ENCODE peak calls at places on chromosomes 16 and 17, in ten cellular contexts. One of them, this sample, is unnamed.

GRCh38 chr17:65666869-65667268 is 105.4 kb upstream of the AXIN2 start:
- DNase-seq in AG04450: no peak
- DNase-seq in fibroblast of pulmonary artery: no peak
- DNase-seq in psoas muscle: no peak
- DNase-seq in A673: no peak
- DNase-seq in HCT116: no peak
- DNase-seq in brain microvascular endothelial cell: no peak
- DNase-seq in neural crest cell: no peak
- DNase-seq in cardiac muscle cell: no peak
- DNase-seq in heart right ventricle: no peak
- DNase-seq in this sample: no peak

GRCh38 chr17:58084317-58084981 is 1.2 kb downstream of the DYNLL2 start:
- DNase-seq in HCT116: peak
- DNase-seq in A673: peak
- DNase-seq in brain microvascular endothelial cell: no peak
- DNase-seq in neural crest cell: no peak
- DNase-seq in AG04450: no peak
- DNase-seq in cardiac muscle cell: peak
- DNase-seq in heart right ventricle: peak
- DNase-seq in psoas muscle: peak
- DNase-seq in fibroblast of pulmonary artery: peak
- DNase-seq in this sample: peak

GRCh38 chr16:86316967-86317616 is 193.2 kb upstream of the FOXF1 start:
- DNase-seq in HCT116: no peak
- DNase-seq in cardiac muscle cell: no peak
- DNase-seq in brain microvascular endothelial cell: no peak
- DNase-seq in heart right ventricle: no peak
- DNase-seq in A673: no peak
- DNase-seq in neural crest cell: no peak
- DNase-seq in fibroblast of pulmonary artery: no peak
- DNase-seq in psoas muscle: no peak
- DNase-seq in AG04450: no peak
- DNase-seq in this sample: no peak

GRCh38 chr17:30393491-30393890 is 14.8 kb downstream of the CPD start:
- DNase-seq in psoas muscle: no peak
- DNase-seq in HCT116: no peak
- DNase-seq in neural crest cell: no peak
- DNase-seq in A673: no peak
- DNase-seq in cardiac muscle cell: no peak
- DNase-seq in brain microvascular endothelial cell: no peak
- DNase-seq in heart right ventricle: no peak
- DNase-seq in fibroblast of pulmonary artery: no peak
- DNase-seq in AG04450: no peak
- DNase-seq in this sample: no peak

GRCh38 chr16:7405166-7405565 is 72.5 kb downstream of the RBFOX1 start:
- DNase-seq in cardiac muscle cell: no peak
- DNase-seq in brain microvascular endothelial cell: no peak
- DNase-seq in neural crest cell: no peak
- DNase-seq in psoas muscle: peak
- DNase-seq in AG04450: no peak
- DNase-seq in A673: peak
- DNase-seq in heart right ventricle: peak
- DNase-seq in HCT116: no peak
- DNase-seq in fibroblast of pulmonary artery: no peak
- DNase-seq in this sample: peak

GRCh38 chr16:89897204-89897603 is 21.5 kb upstream of the MC1R start:
- DNase-seq in neural crest cell: no peak
- DNase-seq in AG04450: no peak
- DNase-seq in psoas muscle: peak
- DNase-seq in cardiac muscle cell: no peak
- DNase-seq in A673: no peak
- DNase-seq in brain microvascular endothelial cell: no peak
- DNase-seq in fibroblast of pulmonary artery: no peak
- DNase-seq in HCT116: no peak
- DNase-seq in heart right ventricle: no peak
- DNase-seq in this sample: no peak

GRCh38 chr16:55701442-55702319 is 45.9 kb downstream of the SLC6A2 start:
- DNase-seq in psoas muscle: peak
- DNase-seq in cardiac muscle cell: peak
- DNase-seq in A673: peak
- DNase-seq in fibroblast of pulmonary artery: peak
- DNase-seq in heart right ventricle: peak
- DNase-seq in HCT116: peak
- DNase-seq in AG04450: peak
- DNase-seq in neural crest cell: peak
- DNase-seq in brain microvascular endothelial cell: peak
- DNase-seq in this sample: peak

GRCh38 chr17:59357929-59358328 is 26.5 kb downstream of the YPEL2 start:
- DNase-seq in A673: no peak
- DNase-seq in heart right ventricle: no peak
- DNase-seq in psoas muscle: no peak
- DNase-seq in neural crest cell: no peak
- DNase-seq in HCT116: no peak
- DNase-seq in brain microvascular endothelial cell: peak
- DNase-seq in cardiac muscle cell: no peak
- DNase-seq in AG04450: no peak
- DNase-seq in fibroblast of pulmonary artery: peak
- DNase-seq in this sample: no peak

GRCh38 chr17:42459256-42459982 is 741 bp downstream of the ATP6V0A1 start:
- DNase-seq in brain microvascular endothelial cell: peak
- DNase-seq in neural crest cell: peak
- DNase-seq in A673: peak
- DNase-seq in fibroblast of pulmonary artery: peak
- DNase-seq in HCT116: no peak
- DNase-seq in AG04450: no peak
- DNase-seq in psoas muscle: peak
- DNase-seq in cardiac muscle cell: peak
- DNase-seq in heart right ventricle: peak
- DNase-seq in this sample: peak

GRCh38 chr16:79564594-79565210 is 35.8 kb downstream of the MAF start:
- DNase-seq in neural crest cell: no peak
- DNase-seq in brain microvascular endothelial cell: no peak
- DNase-seq in psoas muscle: no peak
- DNase-seq in A673: no peak
- DNase-seq in fibroblast of pulmonary artery: no peak
- DNase-seq in HCT116: no peak
- DNase-seq in cardiac muscle cell: no peak
- DNase-seq in heart right ventricle: no peak
- DNase-seq in AG04450: no peak
- DNase-seq in this sample: no peak

GRCh38 chr16:35562919-35563318 is 2103.5 kb downstream of the TP53TG3F start:
- DNase-seq in brain microvascular endothelial cell: no peak
- DNase-seq in A673: no peak
- DNase-seq in heart right ventricle: no peak
- DNase-seq in AG04450: no peak
- DNase-seq in fibroblast of pulmonary artery: no peak
- DNase-seq in HCT116: no peak
- DNase-seq in psoas muscle: no peak
- DNase-seq in cardiac muscle cell: no peak
- DNase-seq in neural crest cell: no peak
- DNase-seq in this sample: no peak

GRCh38 chr17:32488177-32488542 is 1.4 kb downstream of the CDK5R1 start:
- DNase-seq in neural crest cell: no peak
- DNase-seq in A673: no peak
- DNase-seq in cardiac muscle cell: no peak
- DNase-seq in heart right ventricle: no peak
- DNase-seq in fibroblast of pulmonary artery: no peak
- DNase-seq in brain microvascular endothelial cell: no peak
- DNase-seq in AG04450: no peak
- DNase-seq in HCT116: no peak
- DNase-seq in psoas muscle: no peak
- DNase-seq in this sample: no peak

GRCh38 chr17:39700148-39700987 is 504 bp downstream of the ERBB2 start:
- DNase-seq in A673: peak
- DNase-seq in fibroblast of pulmonary artery: peak
- DNase-seq in heart right ventricle: no peak
- DNase-seq in brain microvascular endothelial cell: peak
- DNase-seq in cardiac muscle cell: peak
- DNase-seq in AG04450: no peak
- DNase-seq in neural crest cell: peak
- DNase-seq in HCT116: no peak
- DNase-seq in psoas muscle: no peak
- DNase-seq in this sample: peak

GRCh38 chr16:22375117-22375962 is 921 bp upstream of the CDR2 start:
- DNase-seq in HCT116: no peak
- DNase-seq in heart right ventricle: no peak
- DNase-seq in neural crest cell: no peak
- DNase-seq in brain microvascular endothelial cell: no peak
- DNase-seq in AG04450: no peak
- DNase-seq in psoas muscle: no peak
- DNase-seq in cardiac muscle cell: no peak
- DNase-seq in A673: no peak
- DNase-seq in fibroblast of pulmonary artery: no peak
- DNase-seq in this sample: no peak

GRCh38 chr16:64823676-64824075 is 298.2 kb downstream of the CDH11 start:
- DNase-seq in psoas muscle: no peak
- DNase-seq in A673: no peak
- DNase-seq in fibroblast of pulmonary artery: no peak
- DNase-seq in cardiac muscle cell: no peak
- DNase-seq in heart right ventricle: no peak
- DNase-seq in brain microvascular endothelial cell: no peak
- DNase-seq in HCT116: no peak
- DNase-seq in neural crest cell: no peak
- DNase-seq in AG04450: no peak
- DNase-seq in this sample: no peak

GRCh38 chr16:74575175-74575804 is 31.6 kb downstream of the GLG1 start:
- DNase-seq in brain microvascular endothelial cell: no peak
- DNase-seq in cardiac muscle cell: no peak
- DNase-seq in fibroblast of pulmonary artery: no peak
- DNase-seq in psoas muscle: no peak
- DNase-seq in AG04450: no peak
- DNase-seq in neural crest cell: no peak
- DNase-seq in heart right ventricle: no peak
- DNase-seq in HCT116: no peak
- DNase-seq in A673: no peak
- DNase-seq in this sample: no peak
- TF ChIP-seq CTCF in brain microvascular endothelial cell: no peak
- TF ChIP-seq CTCF in cardiac muscle cell: no peak
- TF ChIP-seq CTCF in fibroblast of pulmonary artery: no peak
- TF ChIP-seq CTCF in psoas muscle: no peak
- TF ChIP-seq CTCF in AG04450: no peak
- TF ChIP-seq CTCF in neural crest cell: peak
- TF ChIP-seq CTCF in heart right ventricle: no peak
- TF ChIP-seq CTCF in HCT116: no peak
- TF ChIP-seq CTCF in A673: no peak
- TF ChIP-seq CTCF in this sample: no peak

GRCh38 chr17:63436523-63437110 is 9.5 kb downstream of the CYB561 start:
- DNase-seq in psoas muscle: peak
- DNase-seq in fibroblast of pulmonary artery: peak
- DNase-seq in AG04450: no peak
- DNase-seq in neural crest cell: no peak
- DNase-seq in A673: no peak
- DNase-seq in heart right ventricle: no peak
- DNase-seq in brain microvascular endothelial cell: no peak
- DNase-seq in cardiac muscle cell: peak
- DNase-seq in HCT116: peak
- DNase-seq in this sample: peak
- TF ChIP-seq CTCF in psoas muscle: no peak
- TF ChIP-seq CTCF in fibroblast of pulmonary artery: peak
- TF ChIP-seq CTCF in AG04450: no peak
- TF ChIP-seq CTCF in neural crest cell: no peak
- TF ChIP-seq CTCF in A673: peak
- TF ChIP-seq CTCF in heart right ventricle: no peak
- TF ChIP-seq CTCF in brain microvascular endothelial cell: peak
- TF ChIP-seq CTCF in cardiac muscle cell: peak
- TF ChIP-seq CTCF in HCT116: peak
- TF ChIP-seq CTCF in this sample: no peak

GRCh38 chr16:733382-734207 is 6.7 kb downstream of the HAGHL start:
- DNase-seq in fibroblast of pulmonary artery: no peak
- DNase-seq in A673: no peak
- DNase-seq in neural crest cell: peak
- DNase-seq in heart right ventricle: peak
- DNase-seq in AG04450: no peak
- DNase-seq in cardiac muscle cell: no peak
- DNase-seq in HCT116: no peak
- DNase-seq in psoas muscle: no peak
- DNase-seq in brain microvascular endothelial cell: no peak
- DNase-seq in this sample: peak
- TF ChIP-seq CTCF in fibroblast of pulmonary artery: peak
- TF ChIP-seq CTCF in A673: no peak
- TF ChIP-seq CTCF in neural crest cell: peak
- TF ChIP-seq CTCF in heart right ventricle: no peak
- TF ChIP-seq CTCF in AG04450: peak
- TF ChIP-seq CTCF in cardiac muscle cell: peak
- TF ChIP-seq CTCF in HCT116: no peak
- TF ChIP-seq CTCF in psoas muscle: peak
- TF ChIP-seq CTCF in brain microvascular endothelial cell: no peak
- TF ChIP-seq CTCF in this sample: no peak

GRCh38 chr17:56863974-56864373 is 30.0 kb downstream of the DGKE start:
- DNase-seq in heart right ventricle: no peak
- DNase-seq in neural crest cell: peak
- DNase-seq in psoas muscle: no peak
- DNase-seq in brain microvascular endothelial cell: no peak
- DNase-seq in AG04450: no peak
- DNase-seq in HCT116: no peak
- DNase-seq in fibroblast of pulmonary artery: no peak
- DNase-seq in A673: no peak
- DNase-seq in cardiac muscle cell: no peak
- DNase-seq in this sample: no peak

GRCh38 chr17:56867948-56868376 is 34.0 kb downstream of the DGKE start:
- DNase-seq in heart right ventricle: no peak
- DNase-seq in brain microvascular endothelial cell: no peak
- DNase-seq in cardiac muscle cell: peak
- DNase-seq in AG04450: peak
- DNase-seq in psoas muscle: no peak
- DNase-seq in HCT116: no peak
- DNase-seq in A673: no peak
- DNase-seq in fibroblast of pulmonary artery: peak
- DNase-seq in neural crest cell: no peak
- DNase-seq in this sample: no peak

GRCh38 chr17:56868716-56869115 is 34.8 kb downstream of the DGKE start:
- DNase-seq in A673: no peak
- DNase-seq in HCT116: no peak
- DNase-seq in heart right ventricle: no peak
- DNase-seq in cardiac muscle cell: no peak
- DNase-seq in neural crest cell: no peak
- DNase-seq in psoas muscle: no peak
- DNase-seq in brain microvascular endothelial cell: no peak
- DNase-seq in fibroblast of pulmonary artery: no peak
- DNase-seq in AG04450: no peak
- DNase-seq in this sample: no peak

GRCh38 chr17:56866076-56866475 is 32.1 kb downstream of the DGKE start:
- DNase-seq in A673: no peak
- DNase-seq in cardiac muscle cell: no peak
- DNase-seq in HCT116: no peak
- DNase-seq in neural crest cell: no peak
- DNase-seq in psoas muscle: no peak
- DNase-seq in brain microvascular endothelial cell: no peak
- DNase-seq in fibroblast of pulmonary artery: no peak
- DNase-seq in AG04450: no peak
- DNase-seq in heart right ventricle: no peak
- DNase-seq in this sample: no peak

DNA sequence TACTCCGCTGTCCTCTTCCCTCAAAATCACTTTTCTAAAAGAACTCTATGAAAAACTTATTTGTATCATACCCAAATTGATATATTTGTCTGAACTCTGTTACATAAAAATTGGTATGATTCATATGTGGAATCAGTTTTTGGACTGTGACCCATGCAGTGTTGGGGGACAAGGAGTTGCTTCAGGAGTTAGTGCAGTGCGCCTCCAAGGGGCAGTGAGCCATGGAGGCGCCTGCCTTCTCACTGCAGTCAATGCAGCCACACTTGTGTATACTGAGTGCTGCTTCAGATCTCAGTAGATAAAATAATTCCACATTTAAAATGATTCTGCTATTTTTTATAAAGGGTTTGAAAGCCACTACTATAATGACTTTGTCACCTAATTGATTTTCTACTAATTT is 32.5 kb downstream of the DGKE start:
- DNase-seq in fibroblast of pulmonary artery: no peak
- DNase-seq in A673: peak
- DNase-seq in AG04450: no peak
- DNase-seq in cardiac muscle cell: no peak
- DNase-seq in brain microvascular endothelial cell: no peak
- DNase-seq in neural crest cell: no peak
- DNase-seq in psoas muscle: no peak
- DNase-seq in heart right ventricle: no peak
- DNase-seq in HCT116: no peak
- DNase-seq in this sample: no peak
- TF ChIP-seq CTCF in fibroblast of pulmonary artery: no peak
- TF ChIP-seq CTCF in A673: peak
- TF ChIP-seq CTCF in AG04450: no peak
- TF ChIP-seq CTCF in cardiac muscle cell: no peak
- TF ChIP-seq CTCF in brain microvascular endothelial cell: peak
- TF ChIP-seq CTCF in neural crest cell: no peak
- TF ChIP-seq CTCF in psoas muscle: no peak
- TF ChIP-seq CTCF in heart right ventricle: no peak
- TF ChIP-seq CTCF in HCT116: peak
- TF ChIP-seq CTCF in this sample: no peak